ENCODE peak calls at places on chromosomes 4 and X, in six cellular contexts. A is activated CD8-positive, alpha-beta memory T cell treated with anti-CD3 and anti-CD28 coated beads for 4 hours; F is psoas muscle; J is activated T-cell treated with anti-CD3 and anti-CD28 coated beads, Interleukin-2, amount 50 U/mL, for 48 hours; E is T-helper 2 cell; N is dorsolateral prefrontal cortex. W is an unnamed sample.

GRCh38 chr4:52780627-52781354 is 29.6 kb upstream of the ERVMER34-1 start:
- DNase-seq in E (no peak), J (no peak), N (no peak), A (no peak), F (no peak), W (no peak)

GRCh38 chr4:83708500-83709175 is 172.7 kb downstream of the GPAT3 start:
- DNase-seq in E (no peak), J (no peak), N (no peak), F (no peak), A (no peak), W (no peak)

GRCh38 chrX:15785176-15785735 is 5.0 kb upstream of the ZRSR2 start:
- DNase-seq in F (no peak), J (no peak), A (no peak), E (no peak), N (no peak), W (no peak)

GRCh38 chrX:31070057-31070468 is 1.8 kb downstream of the FTHL17 start:
- DNase-seq in E (peak), F (no peak), N (no peak), A (no peak), J (no peak), W (no peak)

GRCh38 chr4:138845051-138845450 is 170.5 kb upstream of the NOCT start:
- DNase-seq in A (no peak), J (no peak), F (no peak), E (no peak), N (no peak), W (no peak)

GRCh38 chrX:68831405-68832100 is 2.7 kb downstream of the EFNB1 start:
- DNase-seq in A (no peak), F (no peak), J (no peak), E (no peak), N (no peak), W (no peak)

GRCh38 chr4:114435118-114435517 is 163.5 kb upstream of the UGT8 start:
- DNase-seq in A (no peak), J (no peak), N (no peak), E (no peak), F (no peak), W (no peak)

GRCh38 chr4:8439914-8440490 is 521 bp downstream of the ACOX3 start:
- DNase-seq in J (peak), F (no peak), A (no peak), N (no peak), E (peak), W (no peak)

GRCh38 chr4:7237863-7238262 is 45.5 kb downstream of the SORCS2 start:
- DNase-seq in J (no peak), A (no peak), E (no peak), F (no peak), N (no peak), W (no peak)

GRCh38 chr4:83284161-83285021 is at the start of gene COQ2:
- DNase-seq in F (peak), J (peak), E (peak), A (peak), N (peak), W (peak)

GRCh38 chr4:180560896-180561295 is 1682.3 kb upstream of the TENM3 start:
- DNase-seq in F (no peak), N (no peak), A (no peak), E (no peak), J (no peak), W (no peak)

GRCh38 chr4:139232751-139233150 is 47.3 kb downstream of the MGARP start:
- DNase-seq in E (no peak), F (no peak), N (no peak), A (no peak), J (no peak), W (no peak)

GRCh38 chr4:23163649-23164436 is 471.1 kb downstream of the GBA3 start:
- DNase-seq in F (no peak), J (no peak), E (no peak), N (no peak), A (no peak), W (no peak)

GRCh38 chr4:124177647-124178425 is 534.7 kb downstream of the ANKRD50 start:
- DNase-seq in N (no peak), E (no peak), J (no peak), A (no peak), F (no peak), W (no peak)

GRCh38 chr4:118032691-118033090 is 1.6 kb upstream of the NDST3 start:
- DNase-seq in J (no peak), F (no peak), N (no peak), E (no peak), A (no peak), W (no peak)

GRCh38 chrX:110131031-110131430 is 128.1 kb downstream of the TMEM164 start:
- DNase-seq in F (no peak), N (no peak), E (no peak), J (no peak), A (no peak), W (no peak)